ENCODE peak calls at places on chromosomes 4 and X, in six cellular contexts. One of them, this sample, is unnamed.

GRCh38 chr4:15479089-15479912 is 9.6 kb downstream of the CC2D2A start:
- DNase-seq in breast epithelium: peak
- DNase-seq in A549: peak
- DNase-seq in testis: peak
- DNase-seq in stomach: peak
- DNase-seq in IMR-90: peak
- DNase-seq in this sample: peak

GRCh38 chrX:115562492-115562872 is 1.5 kb downstream of the PLS3 start:
- DNase-seq in breast epithelium: no peak
- DNase-seq in A549: peak
- DNase-seq in testis: no peak
- DNase-seq in stomach: no peak
- DNase-seq in IMR-90: peak
- DNase-seq in this sample: no peak

GRCh38 chrX:45767021-45767491 is 566.4 kb upstream of the DIPK2B start:
- DNase-seq in breast epithelium: no peak
- DNase-seq in A549: peak
- DNase-seq in testis: no peak
- DNase-seq in stomach: no peak
- DNase-seq in IMR-90: peak
- DNase-seq in this sample: no peak

GRCh38 chr4:125979868-125980412 is 665.2 kb downstream of the FAT4 start:
- DNase-seq in breast epithelium: no peak
- DNase-seq in A549: no peak
- DNase-seq in testis: no peak
- DNase-seq in stomach: no peak
- DNase-seq in IMR-90: no peak
- DNase-seq in this sample: no peak

GRCh38 chr4:79083406-79084010 is 144.3 kb upstream of the PAQR3 start:
- DNase-seq in breast epithelium: peak
- DNase-seq in A549: no peak
- DNase-seq in testis: peak
- DNase-seq in stomach: no peak
- DNase-seq in IMR-90: no peak
- DNase-seq in this sample: no peak

GRCh38 chrX:46488712-46489111 is 56.5 kb downstream of the ZNF674 start:
- DNase-seq in breast epithelium: no peak
- DNase-seq in A549: no peak
- DNase-seq in testis: no peak
- DNase-seq in stomach: no peak
- DNase-seq in IMR-90: no peak
- DNase-seq in this sample: no peak

GRCh38 chr4:52659722-52660261 is 691 bp upstream of the USP46 start:
- DNase-seq in breast epithelium: peak
- DNase-seq in A549: peak
- DNase-seq in testis: peak
- DNase-seq in stomach: peak
- DNase-seq in IMR-90: no peak
- DNase-seq in this sample: peak

GRCh38 chrX:56728321-56728720 is 722 bp upstream of the NBDY start:
- DNase-seq in breast epithelium: no peak
- DNase-seq in A549: peak
- DNase-seq in testis: no peak
- DNase-seq in stomach: no peak
- DNase-seq in IMR-90: no peak
- DNase-seq in this sample: no peak

GRCh38 chrX:101117701-101118100 is 19.7 kb downstream of the CENPI start:
- DNase-seq in breast epithelium: no peak
- DNase-seq in A549: no peak
- DNase-seq in testis: no peak
- DNase-seq in stomach: no peak
- DNase-seq in IMR-90: peak
- DNase-seq in this sample: no peak

GRCh38 chr4:1234811-1235292 is 14.1 kb downstream of the CTBP1 start:
- DNase-seq in breast epithelium: no peak
- DNase-seq in A549: no peak
- DNase-seq in testis: no peak
- DNase-seq in stomach: no peak
- DNase-seq in IMR-90: no peak
- DNase-seq in this sample: no peak

GRCh38 chr4:110009526-110009925 is 96.8 kb downstream of the EGF start:
- DNase-seq in breast epithelium: no peak
- DNase-seq in A549: no peak
- DNase-seq in testis: no peak
- DNase-seq in stomach: no peak
- DNase-seq in IMR-90: no peak
- DNase-seq in this sample: no peak

GRCh38 chrX:39418936-39419659 is 617.8 kb downstream of the MID1IP1 start:
- DNase-seq in breast epithelium: no peak
- DNase-seq in A549: no peak
- DNase-seq in testis: peak
- DNase-seq in stomach: peak
- DNase-seq in IMR-90: no peak
- DNase-seq in this sample: no peak

GRCh38 chr4:56786955-56787354 is 34.5 kb downstream of the SPINK2 start:
- DNase-seq in breast epithelium: no peak
- DNase-seq in A549: no peak
- DNase-seq in testis: peak
- DNase-seq in stomach: peak
- DNase-seq in IMR-90: peak
- DNase-seq in this sample: no peak

GRCh38 chrX:13254076-13254785 is 65.6 kb downstream of the ATXN3L start:
- DNase-seq in breast epithelium: no peak
- DNase-seq in A549: peak
- DNase-seq in testis: peak
- DNase-seq in stomach: no peak
- DNase-seq in IMR-90: peak
- DNase-seq in this sample: no peak

GRCh38 chrX:151393514-151393913 is 3.5 kb upstream of the VMA21 start:
- DNase-seq in breast epithelium: no peak
- DNase-seq in A549: no peak
- DNase-seq in testis: no peak
- DNase-seq in stomach: no peak
- DNase-seq in IMR-90: no peak
- DNase-seq in this sample: no peak

GRCh38 chr4:183256756-183257385 is 63.2 kb downstream of the CLDN22 start:
- DNase-seq in breast epithelium: no peak
- DNase-seq in A549: peak
- DNase-seq in testis: peak
- DNase-seq in stomach: peak
- DNase-seq in IMR-90: peak
- DNase-seq in this sample: peak

GRCh38 chr4:182842991-182843390 is 74.2 kb downstream of the DCTD start:
- DNase-seq in breast epithelium: no peak
- DNase-seq in A549: no peak
- DNase-seq in testis: no peak
- DNase-seq in stomach: no peak
- DNase-seq in IMR-90: no peak
- DNase-seq in this sample: no peak

GRCh38 chrX:136608295-136608933 is 39.5 kb upstream of the CD40LG start:
- DNase-seq in breast epithelium: no peak
- DNase-seq in A549: peak
- DNase-seq in testis: peak
- DNase-seq in stomach: peak
- DNase-seq in IMR-90: no peak
- DNase-seq in this sample: peak

GRCh38 chr4:151408630-151409469 is at the start of gene FHIP1A:
- DNase-seq in breast epithelium: peak
- DNase-seq in A549: peak
- DNase-seq in testis: peak
- DNase-seq in stomach: peak
- DNase-seq in IMR-90: peak
- DNase-seq in this sample: peak

GRCh38 chr4:88439161-88439760 is 17.7 kb upstream of the HERC5 start:
- DNase-seq in breast epithelium: peak
- DNase-seq in A549: no peak
- DNase-seq in testis: no peak
- DNase-seq in stomach: no peak
- DNase-seq in IMR-90: no peak
- DNase-seq in this sample: no peak

GRCh38 chr4:80462537-80463207 is 127.1 kb downstream of the CFAP299 start:
- DNase-seq in breast epithelium: no peak
- DNase-seq in A549: no peak
- DNase-seq in testis: no peak
- DNase-seq in stomach: no peak
- DNase-seq in IMR-90: no peak
- DNase-seq in this sample: no peak

GRCh38 chr4:99043346-99043745 is 45.2 kb downstream of the ADH5 start:
- DNase-seq in breast epithelium: no peak
- DNase-seq in A549: no peak
- DNase-seq in testis: no peak
- DNase-seq in stomach: no peak
- DNase-seq in IMR-90: no peak
- DNase-seq in this sample: no peak

GRCh38 chrX:65406532-65406931 is 128.1 kb downstream of the LAS1L start:
- DNase-seq in breast epithelium: no peak
- DNase-seq in A549: no peak
- DNase-seq in testis: peak
- DNase-seq in stomach: no peak
- DNase-seq in IMR-90: no peak
- DNase-seq in this sample: no peak

GRCh38 chr4:13642576-13642975 is 15.1 kb upstream of the BOD1L1 start:
- DNase-seq in breast epithelium: no peak
- DNase-seq in A549: no peak
- DNase-seq in testis: peak
- DNase-seq in stomach: peak
- DNase-seq in IMR-90: peak
- DNase-seq in this sample: no peak

DNA sequence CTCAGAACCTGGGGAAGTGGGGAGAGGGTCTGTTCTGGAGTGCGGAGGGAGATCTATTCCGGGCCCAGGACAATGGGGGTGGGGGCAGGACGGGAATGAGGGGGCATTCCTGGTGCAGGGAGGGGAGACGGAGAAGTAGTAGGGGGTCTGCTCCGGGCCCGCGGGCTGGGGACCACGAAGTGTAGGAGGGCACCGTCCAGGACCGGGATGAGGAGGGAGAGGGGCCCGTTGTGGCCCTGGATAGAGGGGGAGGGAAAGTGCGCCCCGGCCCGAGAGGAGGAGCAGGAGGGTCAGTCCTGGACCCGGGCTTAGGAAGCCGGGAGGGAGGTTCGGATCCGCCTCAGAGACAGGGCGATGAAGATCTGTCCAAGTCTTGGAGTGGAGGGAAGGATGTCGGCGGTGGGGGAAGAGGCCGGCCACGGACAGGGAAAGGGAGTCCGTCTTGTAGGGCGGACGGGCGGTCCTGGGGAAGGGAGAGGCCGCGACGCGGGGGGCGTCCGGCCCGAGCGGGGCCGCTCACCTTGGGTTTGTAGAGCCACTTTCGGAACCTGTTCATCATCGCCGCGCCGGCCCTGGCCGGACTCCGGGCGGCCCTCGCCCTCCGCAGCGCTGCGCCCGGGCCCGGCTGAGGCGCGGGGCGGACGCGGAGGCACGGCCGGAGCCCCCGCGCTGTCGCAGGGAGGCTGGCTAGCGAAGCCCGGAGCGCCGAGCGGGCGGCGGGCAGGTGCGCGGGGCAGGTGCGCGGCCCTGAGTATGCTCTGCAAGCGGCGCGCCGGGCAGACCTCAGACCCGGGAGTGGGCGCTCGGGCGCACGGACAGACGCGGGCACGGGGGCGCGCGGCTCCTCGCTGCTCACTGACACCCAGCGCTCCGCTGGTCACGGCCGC is at the start of gene ZFYVE28:
- DNase-seq in breast epithelium: no peak
- DNase-seq in A549: peak
- DNase-seq in testis: no peak
- DNase-seq in stomach: no peak
- DNase-seq in IMR-90: no peak
- DNase-seq in this sample: no peak
- TF ChIP-seq POLR2A in breast epithelium: no peak
- TF ChIP-seq POLR2A in A549: peak
- TF ChIP-seq POLR2A in testis: no peak
- TF ChIP-seq POLR2A in stomach: no peak
- TF ChIP-seq POLR2A in IMR-90: no peak
- TF ChIP-seq POLR2A in this sample: peak

GRCh38 chrX:120718969-120719368 is 89.1 kb upstream of the C1GALT1C1 start:
- DNase-seq in breast epithelium: no peak
- DNase-seq in A549: no peak
- DNase-seq in testis: no peak
- DNase-seq in stomach: no peak
- DNase-seq in IMR-90: no peak
- DNase-seq in this sample: no peak
- TF ChIP-seq POLR2A in breast epithelium: no peak
- TF ChIP-seq POLR2A in A549: no peak
- TF ChIP-seq POLR2A in testis: no peak
- TF ChIP-seq POLR2A in stomach: no peak
- TF ChIP-seq POLR2A in IMR-90: no peak
- TF ChIP-seq POLR2A in this sample: no peak

DNA sequence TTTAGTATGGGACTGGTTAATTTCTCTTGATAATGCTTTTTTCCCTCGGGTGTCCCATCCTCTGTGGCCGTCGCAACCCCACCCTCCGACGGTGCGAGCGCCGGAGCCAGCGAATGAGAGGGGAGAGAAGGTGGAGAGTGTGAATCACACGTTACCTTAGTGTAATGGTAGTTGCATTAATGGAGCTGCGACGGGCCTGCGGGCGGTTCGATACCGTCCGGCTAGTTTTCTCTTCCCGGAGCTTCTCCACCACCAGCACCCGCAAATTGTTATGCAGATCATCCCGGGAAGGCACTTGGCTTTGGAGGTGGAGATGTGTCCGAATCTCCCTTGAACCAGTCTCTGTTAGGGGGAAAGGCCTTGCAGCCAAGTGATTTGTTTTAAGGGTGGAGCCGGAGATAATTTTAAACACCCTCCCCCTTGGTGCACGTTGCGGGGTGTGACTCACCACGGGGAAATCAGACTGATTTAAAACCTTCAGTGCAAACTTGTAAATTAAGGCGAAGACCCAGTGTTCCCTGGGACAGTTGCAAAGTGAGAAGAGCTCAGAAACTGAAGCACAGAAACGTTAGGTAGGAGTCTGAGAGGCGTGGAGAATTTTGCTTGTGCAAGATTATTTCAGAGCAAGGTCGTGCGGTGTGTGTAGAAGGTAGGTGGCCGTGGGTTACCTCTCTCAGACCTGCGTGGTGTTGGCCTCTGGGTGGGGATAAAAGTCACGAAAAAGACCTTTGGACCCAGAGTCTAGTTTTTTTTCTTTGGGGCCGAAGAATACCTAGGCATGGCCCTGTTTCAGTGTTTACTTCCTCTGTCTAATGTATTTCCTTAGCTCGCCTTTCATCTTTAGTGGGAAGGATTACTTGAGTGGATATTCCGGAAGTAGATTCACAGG is 1.3 kb downstream of the AFF1 start:
- DNase-seq in breast epithelium: peak
- DNase-seq in A549: peak
- DNase-seq in testis: peak
- DNase-seq in stomach: peak
- DNase-seq in IMR-90: peak
- DNase-seq in this sample: peak
- TF ChIP-seq POLR2A in breast epithelium: peak
- TF ChIP-seq POLR2A in A549: peak
- TF ChIP-seq POLR2A in testis: no peak
- TF ChIP-seq POLR2A in stomach: no peak
- TF ChIP-seq POLR2A in IMR-90: no peak
- TF ChIP-seq POLR2A in this sample: peak

GRCh38 chrX:10619311-10620015 is 922 bp downstream of the MID1 start:
- DNase-seq in breast epithelium: no peak
- DNase-seq in A549: no peak
- DNase-seq in testis: peak
- DNase-seq in stomach: no peak
- DNase-seq in IMR-90: no peak
- DNase-seq in this sample: no peak
- TF ChIP-seq POLR2A in breast epithelium: no peak
- TF ChIP-seq POLR2A in A549: no peak
- TF ChIP-seq POLR2A in testis: no peak
- TF ChIP-seq POLR2A in stomach: no peak
- TF ChIP-seq POLR2A in IMR-90: no peak
- TF ChIP-seq POLR2A in this sample: no peak